ENCODE peak calls at places on chromosomes 16 and 17, in four cellular contexts. One of them, this sample, is unnamed.
A peak's percentile ranks its signal among the peaks of the same experiment; 100 is the strongest.

GRCh38 chr17:49870298-49870697 is 22.4 kb upstream of the TAC4 start:
- DNase-seq in endothelial cell of umbilical vein: no peak
- DNase-seq in GM12878: no peak
- DNase-seq in K562: no peak
- DNase-seq in this sample: no peak

GRCh38 chr16:88702364-88703210 is 3.6 kb downstream of the RNF166 start:
- DNase-seq in GM12878: no peak
- DNase-seq in endothelial cell of umbilical vein: no peak
- DNase-seq in K562: no peak
- DNase-seq in this sample: no peak

GRCh38 chr16:22775220-22775912 is 38.6 kb upstream of the HS3ST2 start:
- DNase-seq in K562: no peak
- DNase-seq in GM12878: no peak
- DNase-seq in endothelial cell of umbilical vein: no peak
- DNase-seq in this sample: no peak

GRCh38 chr17:45320931-45321461 is 4.2 kb upstream of the MAP3K14 start:
- DNase-seq in GM12878: no peak
- DNase-seq in K562: peak; percentile 77
- DNase-seq in endothelial cell of umbilical vein: peak; percentile 89
- DNase-seq in this sample: peak; percentile 97

GRCh38 chr16:83344014-83344413 is 463.8 kb upstream of the HSBP1 start:
- DNase-seq in endothelial cell of umbilical vein: peak; percentile 98
- DNase-seq in GM12878: no peak
- DNase-seq in K562: no peak
- DNase-seq in this sample: peak; percentile 89

GRCh38 chr17:358491-359133 is 6.0 kb upstream of the RPH3AL start:
- DNase-seq in endothelial cell of umbilical vein: no peak
- DNase-seq in K562: no peak
- DNase-seq in GM12878: no peak
- DNase-seq in this sample: no peak

GRCh38 chr17:28169621-28170349 is 127.3 kb downstream of the NLK start:
- DNase-seq in endothelial cell of umbilical vein: no peak
- DNase-seq in GM12878: no peak
- DNase-seq in K562: no peak
- DNase-seq in this sample: no peak

GRCh38 chr17:59853168-59853918 is 39.4 kb downstream of the TUBD1 start:
- DNase-seq in GM12878: no peak
- DNase-seq in endothelial cell of umbilical vein: peak; percentile 85
- DNase-seq in K562: peak; percentile 70
- DNase-seq in this sample: peak; percentile 100

GRCh38 chr17:79680381-79680780 is 50.4 kb upstream of the ENPP7 start:
- DNase-seq in endothelial cell of umbilical vein: no peak
- DNase-seq in K562: no peak
- DNase-seq in GM12878: no peak
- DNase-seq in this sample: no peak

GRCh38 chr17:57921342-57921741 is 33.9 kb downstream of the CUEDC1 start:
- DNase-seq in K562: no peak
- DNase-seq in GM12878: no peak
- DNase-seq in endothelial cell of umbilical vein: no peak
- DNase-seq in this sample: peak; percentile 59

GRCh38 chr16:67801889-67802288 is 4.5 kb downstream of the RANBP10 start:
- DNase-seq in K562: no peak
- DNase-seq in GM12878: peak; percentile 57
- DNase-seq in endothelial cell of umbilical vein: no peak
- DNase-seq in this sample: no peak

GRCh38 chr17:66945451-66945850 is 19.1 kb upstream of the CACNG4 start:
- DNase-seq in GM12878: no peak
- DNase-seq in K562: no peak
- DNase-seq in endothelial cell of umbilical vein: no peak
- DNase-seq in this sample: no peak

GRCh38 chr17:7242717-7243576 is 698 bp upstream of the GABARAP start:
- DNase-seq in endothelial cell of umbilical vein: peak; percentile 96
- DNase-seq in GM12878: peak; percentile 81
- DNase-seq in K562: peak; percentile 95
- DNase-seq in this sample: peak; percentile 95

GRCh38 chr17:1413281-1413791 is 13.3 kb upstream of the YWHAE start:
- DNase-seq in GM12878: no peak
- DNase-seq in endothelial cell of umbilical vein: peak; percentile 97
- DNase-seq in K562: peak; percentile 73
- DNase-seq in this sample: peak; percentile 86

GRCh38 chr17:44915727-44916058 is 393 bp upstream of the GFAP start:
- DNase-seq in endothelial cell of umbilical vein: no peak
- DNase-seq in K562: no peak
- DNase-seq in GM12878: no peak
- DNase-seq in this sample: no peak

GRCh38 chr17:83028851-83029250 is 50.6 kb upstream of the METRNL start:
- DNase-seq in endothelial cell of umbilical vein: no peak
- DNase-seq in K562: no peak
- DNase-seq in GM12878: no peak
- DNase-seq in this sample: no peak

GRCh38 chr16:27169511-27170071 is 33.7 kb upstream of the KDM8 start:
- DNase-seq in K562: no peak
- DNase-seq in GM12878: peak; percentile 13
- DNase-seq in endothelial cell of umbilical vein: peak; percentile 10
- DNase-seq in this sample: peak; percentile 89

GRCh38 chr17:60231234-60231633 is 81.5 kb downstream of the CA4 start:
- DNase-seq in endothelial cell of umbilical vein: peak; percentile 45
- DNase-seq in GM12878: no peak
- DNase-seq in K562: peak; percentile 22
- DNase-seq in this sample: peak; percentile 39

GRCh38 chr17:43665038-43665386 is 3.3 kb upstream of the MEOX1 start:
- DNase-seq in endothelial cell of umbilical vein: no peak
- DNase-seq in K562: no peak
- DNase-seq in GM12878: no peak
- DNase-seq in this sample: no peak

GRCh38 chr16:89410794-89411309 is 79.5 kb downstream of the ANKRD11 start:
- DNase-seq in GM12878: no peak
- DNase-seq in K562: no peak
- DNase-seq in endothelial cell of umbilical vein: peak; percentile 97
- DNase-seq in this sample: peak; percentile 86

GRCh38 chr17:79483122-79483521 is 127.7 kb downstream of the RBFOX3 start:
- DNase-seq in endothelial cell of umbilical vein: no peak
- DNase-seq in GM12878: no peak
- DNase-seq in K562: no peak
- DNase-seq in this sample: no peak

GRCh38 chr16:54897930-54898329 is 32.7 kb upstream of the IRX5 start:
- DNase-seq in endothelial cell of umbilical vein: no peak
- DNase-seq in K562: no peak
- DNase-seq in GM12878: no peak
- DNase-seq in this sample: no peak

GRCh38 chr17:68455756-68456528 is 1.4 kb downstream of the WIPI1 start:
- DNase-seq in K562: no peak
- DNase-seq in GM12878: no peak
- DNase-seq in endothelial cell of umbilical vein: no peak
- DNase-seq in this sample: peak; percentile 89

GRCh38 chr16:84947022-84947421 is 64.3 kb downstream of the ZDHHC7 start:
- DNase-seq in GM12878: no peak
- DNase-seq in endothelial cell of umbilical vein: peak; percentile 18
- DNase-seq in K562: peak; percentile 66
- DNase-seq in this sample: no peak

GRCh38 chr17:75482098-75482943 is 25.9 kb downstream of the TMEM94 start:
- DNase-seq in GM12878: no peak
- DNase-seq in endothelial cell of umbilical vein: no peak
- DNase-seq in K562: no peak
- DNase-seq in this sample: no peak

GRCh38 chr17:77375917-77376651 is 235.3 kb downstream of the SEC14L1 start:
- DNase-seq in GM12878: no peak
- DNase-seq in endothelial cell of umbilical vein: no peak
- DNase-seq in K562: no peak
- DNase-seq in this sample: peak; percentile 92

GRCh38 chr17:82627405-82627804 is 20.8 kb downstream of the WDR45B start:
- DNase-seq in endothelial cell of umbilical vein: no peak
- DNase-seq in K562: no peak
- DNase-seq in GM12878: no peak
- DNase-seq in this sample: no peak

GRCh38 chr16:49700928-49701685 is 154.8 kb downstream of the ZNF423 start:
- DNase-seq in GM12878: no peak
- DNase-seq in K562: no peak
- DNase-seq in endothelial cell of umbilical vein: no peak
- DNase-seq in this sample: no peak

GRCh38 chr17:79633937-79634813 is 23.3 kb upstream of the RBFOX3 start:
- DNase-seq in GM12878: no peak
- DNase-seq in K562: no peak
- DNase-seq in endothelial cell of umbilical vein: no peak
- DNase-seq in this sample: no peak

GRCh38 chr17:16352303-16352837 is 899 bp downstream of the CENPV start:
- DNase-seq in endothelial cell of umbilical vein: peak; percentile 53
- DNase-seq in K562: peak; percentile 62
- DNase-seq in GM12878: no peak
- DNase-seq in this sample: peak; percentile 30

GRCh38 chr17:65359016-65359415 is 202.4 kb downstream of the AXIN2 start:
- DNase-seq in endothelial cell of umbilical vein: peak; percentile 66
- DNase-seq in GM12878: no peak
- DNase-seq in K562: no peak
- DNase-seq in this sample: peak; percentile 84

GRCh38 chr16:57755061-57755684 is 19.6 kb downstream of the KATNB1 start:
- DNase-seq in endothelial cell of umbilical vein: no peak
- DNase-seq in K562: no peak
- DNase-seq in GM12878: no peak
- DNase-seq in this sample: no peak

GRCh38 chr17:44761932-44762810 is 3.4 kb downstream of the ADAM11 start:
- DNase-seq in GM12878: no peak
- DNase-seq in endothelial cell of umbilical vein: no peak
- DNase-seq in K562: no peak
- DNase-seq in this sample: no peak

GRCh38 chr16:72785886-72786285 is 262.0 kb downstream of the ZFHX3 start:
- DNase-seq in K562: no peak
- DNase-seq in endothelial cell of umbilical vein: no peak
- DNase-seq in GM12878: no peak
- DNase-seq in this sample: peak; percentile 17

GRCh38 chr16:70432800-70433455 is 6.0 kb downstream of the ST3GAL2 start:
- DNase-seq in GM12878: no peak
- DNase-seq in endothelial cell of umbilical vein: no peak
- DNase-seq in K562: peak; percentile 47
- DNase-seq in this sample: no peak

GRCh38 chr17:71527311-71527710 is 593.5 kb upstream of the SOX9 start:
- DNase-seq in GM12878: no peak
- DNase-seq in endothelial cell of umbilical vein: no peak
- DNase-seq in K562: no peak
- DNase-seq in this sample: peak; percentile 24

DNA sequence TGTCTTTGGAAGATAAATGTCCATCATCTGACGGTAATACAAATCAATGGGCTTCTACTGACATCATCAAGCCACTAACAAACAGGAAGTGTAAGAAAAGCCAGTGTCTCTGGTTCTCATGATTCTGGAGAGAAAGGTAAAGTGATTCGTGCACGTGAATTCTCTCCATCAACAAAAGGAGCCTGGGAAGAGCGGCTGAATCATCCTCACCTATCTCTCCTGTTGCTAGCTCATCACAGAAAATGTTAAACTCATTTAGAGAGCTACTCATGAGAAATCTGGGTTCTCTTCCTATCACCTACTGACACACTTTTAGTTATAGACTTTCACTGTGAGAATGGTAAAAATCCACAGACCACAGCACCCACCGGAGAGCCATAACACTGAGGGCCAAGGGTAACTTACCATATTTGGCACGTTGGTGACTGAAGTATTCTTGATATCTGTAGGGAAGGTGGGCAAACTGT is 70.3 kb downstream of the CREBBP start:
- DNase-seq in GM12878: peak; percentile 63
- DNase-seq in K562: no peak
- DNase-seq in endothelial cell of umbilical vein: no peak
- DNase-seq in this sample: no peak
- TF ChIP-seq FOS in GM12878: no peak
- TF ChIP-seq FOS in K562: no peak
- TF ChIP-seq FOS in endothelial cell of umbilical vein: no peak
- TF ChIP-seq FOS in this sample: no peak

GRCh38 chr16:1560153-1560552 is 26.7 kb downstream of the TMEM204 start:
- DNase-seq in GM12878: no peak
- DNase-seq in endothelial cell of umbilical vein: no peak
- DNase-seq in K562: no peak
- DNase-seq in this sample: no peak
- TF ChIP-seq FOS in GM12878: no peak
- TF ChIP-seq FOS in endothelial cell of umbilical vein: no peak
- TF ChIP-seq FOS in K562: no peak
- TF ChIP-seq FOS in this sample: no peak

GRCh38 chr16:25126820-25127232 is 15.3 kb downstream of the LCMT1 start:
- DNase-seq in endothelial cell of umbilical vein: peak; percentile 58
- DNase-seq in GM12878: no peak
- DNase-seq in K562: peak; percentile 39
- DNase-seq in this sample: peak; percentile 91
- TF ChIP-seq FOS in endothelial cell of umbilical vein: peak; percentile 58
- TF ChIP-seq FOS in GM12878: no peak
- TF ChIP-seq FOS in K562: no peak
- TF ChIP-seq FOS in this sample: peak; percentile 48

GRCh38 chr16:3879887-3880564 is 487 bp downstream of the CREBBP start:
- DNase-seq in endothelial cell of umbilical vein: peak; percentile 31
- DNase-seq in K562: peak; percentile 83
- DNase-seq in GM12878: no peak
- DNase-seq in this sample: peak; percentile 52

GRCh38 chr16:3882531-3882930 is 2.0 kb upstream of the CREBBP start:
- DNase-seq in GM12878: no peak
- DNase-seq in K562: no peak
- DNase-seq in endothelial cell of umbilical vein: no peak
- DNase-seq in this sample: no peak

GRCh38 chr16:3879258-3879886 is 1.1 kb downstream of the CREBBP start:
- DNase-seq in endothelial cell of umbilical vein: no peak
- DNase-seq in K562: peak; percentile 42
- DNase-seq in GM12878: no peak
- DNase-seq in this sample: no peak

GRCh38 chr16:3880623-3881498 is at the start of gene CREBBP:
- DNase-seq in endothelial cell of umbilical vein: peak; percentile 87
- DNase-seq in GM12878: no peak
- DNase-seq in K562: peak; percentile 91
- DNase-seq in this sample: peak; percentile 80

DNA sequence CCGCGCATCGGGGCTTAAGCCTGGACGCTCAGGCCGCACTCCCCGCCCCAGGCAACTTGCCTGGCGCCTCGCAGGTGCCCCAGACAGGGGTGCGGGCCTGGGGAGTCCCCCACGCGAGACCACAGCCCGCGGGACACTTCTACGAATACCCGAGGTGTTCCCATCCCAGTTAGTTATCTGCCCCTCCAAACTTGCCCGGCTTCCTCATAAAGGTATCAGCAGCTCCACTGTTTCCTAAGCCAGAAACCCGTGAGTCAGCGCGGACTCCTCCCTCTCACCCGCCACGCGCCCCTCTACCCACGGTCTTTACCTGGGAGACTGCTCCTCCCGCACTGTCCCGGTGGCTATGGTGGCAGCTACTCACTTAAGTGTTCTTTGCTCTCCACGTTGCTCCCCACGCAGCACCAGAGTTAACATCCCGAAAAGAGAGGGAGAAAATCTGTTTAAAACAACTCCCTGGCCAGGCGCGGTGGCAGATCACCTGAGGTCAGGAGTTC is 1.0 kb upstream of the CREBBP start:
- DNase-seq in endothelial cell of umbilical vein: no peak
- DNase-seq in K562: peak; percentile 46
- DNase-seq in GM12878: no peak
- DNase-seq in this sample: no peak
- TF ChIP-seq FOS in endothelial cell of umbilical vein: no peak
- TF ChIP-seq FOS in K562: no peak
- TF ChIP-seq FOS in GM12878: no peak
- TF ChIP-seq FOS in this sample: no peak